ENCODE peak calls at places on chromosomes 1 and 21, in eight cellular contexts. S is G401; N is DMS153; J is upper lobe of right lung; M is astrocyte of the cerebellum; P is naive thymus-derived CD4-positive, alpha-beta T cell; H is activated T-cell treated with anti-CD3 and anti-CD28 coated beads for 48 hours; Q is HEK293T. W is an unnamed sample.

GRCh38 chr1:113095790-113096455 is 22.9 kb downstream of the LRIG2 start:
- DNase-seq in S (no peak), N (no peak), J (no peak), M (no peak), P (no peak), H (no peak), Q (no peak), W (no peak)

GRCh38 chr1:89719502-89720306 is 86.8 kb downstream of the LRRC8C start:
- DNase-seq in S (peak), N (no peak), J (no peak), M (no peak), P (no peak), H (no peak), Q (no peak), W (no peak)

GRCh38 chr1:226610671-226611070 is 62.1 kb downstream of the STUM start:
- DNase-seq in S (no peak), N (no peak), J (no peak), M (no peak), P (no peak), H (no peak), Q (no peak), W (no peak)

GRCh38 chr1:169576241-169576933 is 9.9 kb downstream of the F5 start:
- DNase-seq in S (no peak), N (no peak), J (no peak), M (no peak), P (no peak), H (no peak), Q (no peak), W (no peak)

GRCh38 chr21:29829514-29830255 is 110.1 kb downstream of the GRIK1 start:
- DNase-seq in S (no peak), N (no peak), J (no peak), M (peak), P (no peak), H (no peak), Q (no peak), W (no peak)

GRCh38 chr1:226051356-226051755 is 11.2 kb upstream of the H3-3A start:
- DNase-seq in S (no peak), N (no peak), J (no peak), M (no peak), P (no peak), H (no peak), Q (no peak), W (no peak)

GRCh38 chr1:117671781-117672501 is 66.1 kb downstream of the TENT5C start:
- DNase-seq in S (peak), N (no peak), J (peak), M (no peak), P (no peak), H (no peak), Q (no peak), W (peak)

GRCh38 chr1:6967431-6968079 is 182.3 kb downstream of the CAMTA1 start:
- DNase-seq in S (no peak), N (no peak), J (no peak), M (no peak), P (no peak), H (no peak), Q (no peak), W (no peak)

GRCh38 chr1:210132582-210132981 is 100.0 kb upstream of the SERTAD4 start:
- DNase-seq in S (no peak), N (no peak), J (no peak), M (peak), P (no peak), H (no peak), Q (peak), W (no peak)

GRCh38 chr1:162223488-162223887 is 153.2 kb downstream of the SPATA46 start:
- DNase-seq in S (no peak), N (no peak), J (no peak), M (no peak), P (no peak), H (no peak), Q (no peak), W (no peak)

GRCh38 chr1:83632906-83633305 is 366.0 kb downstream of the TTLL7 start:
- DNase-seq in S (no peak), N (no peak), J (no peak), M (no peak), P (no peak), H (peak), Q (no peak), W (no peak)

GRCh38 chr1:229642970-229643369 is 16.9 kb downstream of the URB2 start:
- DNase-seq in S (no peak), N (no peak), J (no peak), M (no peak), P (no peak), H (no peak), Q (no peak), W (no peak)

GRCh38 chr1:51551848-51552296 is 32.8 kb upstream of the EPS15 start:
- DNase-seq in S (no peak), N (no peak), J (no peak), M (no peak), P (no peak), H (no peak), Q (no peak), W (no peak)

GRCh38 chr1:168161459-168161858 is 17.3 kb upstream of the TIPRL start:
- DNase-seq in S (no peak), N (no peak), J (no peak), M (no peak), P (no peak), H (no peak), Q (no peak), W (no peak)

GRCh38 chr1:116360435-116361173 is 12.4 kb upstream of the ATP1A1 start:
- DNase-seq in S (no peak), N (no peak), J (no peak), M (no peak), P (peak), H (no peak), Q (no peak), W (no peak)

GRCh38 chr1:215022723-215023122 is 59.8 kb upstream of the KCNK2 start:
- DNase-seq in S (no peak), N (no peak), J (no peak), M (no peak), P (no peak), H (no peak), Q (no peak), W (no peak)

GRCh38 chr1:239303289-239303688 is 83.1 kb upstream of the CHRM3 start:
- DNase-seq in S (no peak), N (no peak), J (no peak), M (no peak), P (no peak), H (no peak), Q (no peak), W (no peak)

GRCh38 chr1:76124196-76124595 is 49.6 kb downstream of the ST6GALNAC3 start:
- DNase-seq in S (no peak), N (no peak), J (no peak), M (no peak), P (no peak), H (no peak), Q (no peak), W (no peak)

GRCh38 chr1:38006008-38006828 is 904 bp upstream of the FHL3 start:
- DNase-seq in S (no peak), N (no peak), J (peak), M (no peak), P (no peak), H (no peak), Q (no peak), W (no peak)

GRCh38 chr1:197180252-197180878 is 33.9 kb upstream of the ASPM start:
- DNase-seq in S (peak), N (peak), J (no peak), M (peak), P (peak), H (no peak), Q (peak), W (no peak)

W was measured in Peyer's patch.